ENCODE peak calls at places on chromosomes 1 and 21, in four cellular contexts. E is stimulated activated CD4-positive, alpha-beta T cell treated with anti-CD3 and anti-CD28 coated beads, Interleukin-15, amount 100 ng/mL, for 48 hours; L is coronary artery; J is anterior cingulate cortex. O is an unnamed sample.

GRCh38 chr1:86860424-86860823 is 53.5 kb downstream of the SELENOF start:
- DNase-seq in J (no peak), E (no peak), L (no peak), O (no peak)

GRCh38 chr1:33147997-33148314 is 33.9 kb downstream of the TRIM62 start:
- DNase-seq in J (no peak), L (no peak), E (no peak), O (peak; percentile 55)

GRCh38 chr1:225903623-225904022 is 14.7 kb upstream of the LEFTY1 start:
- DNase-seq in J (no peak), L (no peak), E (no peak), O (no peak)

GRCh38 chr1:60280256-60280655 is 206.7 kb upstream of the C1orf87 start:
- DNase-seq in J (no peak), L (no peak), E (no peak), O (peak; percentile 20)

GRCh38 chr1:232776526-232776925 is 28.7 kb upstream of the MAP10 start:
- DNase-seq in J (no peak), E (no peak), L (no peak), O (no peak)

GRCh38 chr1:31765041-31765467 is 914 bp upstream of the ADGRB2 start:
- DNase-seq in L (no peak), E (no peak), J (no peak), O (peak; percentile 86)

GRCh38 chr1:44239337-44239960 is 26.2 kb downstream of the DMAP1 start:
- DNase-seq in J (no peak), E (no peak), L (no peak), O (peak; percentile 35)

GRCh38 chr21:39348040-39348354 is 891 bp downstream of the HMGN1 start:
- DNase-seq in L (no peak), E (peak; percentile 5), J (no peak), O (peak; percentile 67)

GRCh38 chr1:32992489-32993214 is 28.0 kb upstream of the RNF19B start:
- DNase-seq in L (peak; percentile 84), E (peak; percentile 54), J (no peak), O (peak; percentile 77)

GRCh38 chr1:25562101-25562927 is 18.9 kb downstream of the LDLRAP1 start:
- DNase-seq in J (no peak), E (peak; percentile 42), L (no peak), O (no peak)

GRCh38 chr1:211581521-211581920 is 2.6 kb upstream of the SLC30A1 start:
- DNase-seq in J (no peak), L (no peak), E (no peak), O (no peak)